ENCODE peak calls at places on chromosome 13, in six cellular contexts. Z is CD8-positive, alpha-beta memory T cell; J is CD4-positive, alpha-beta memory T cell; S is colonic mucosa; W is psoas muscle; P is neural progenitor cell. B is an unnamed sample. For H3K36me3, the result is how much of the 10 kb centered on the place peaks cover.

GRCh38 chr13:27922974-27923612 is 3.3 kb downstream of the PDX1 start:
- DNase-seq in S (no peak), J (no peak), W (no peak), Z (no peak), P (no peak), B (no peak)

GRCh38 chr13:27830010-27830409 is 37.7 kb downstream of the GSX1 start:
- DNase-seq in S (peak), J (peak), W (peak), Z (peak), P (peak), B (peak)

GRCh38 chr13:44300895-44301638 is 72.6 kb upstream of the SERP2 start:
- DNase-seq in J (no peak), W (peak), P (no peak), S (no peak), Z (no peak), B (no peak)

GRCh38 chr13:84607614-84608013 is 725.3 kb upstream of the SLITRK1 start:
- DNase-seq in S (no peak), W (peak), J (no peak), Z (no peak), P (no peak), B (no peak)

GRCh38 chr13:86269511-86269910 is 470.3 kb upstream of the SLITRK6 start:
- DNase-seq in Z (no peak), P (no peak), J (no peak), W (no peak), S (no peak), B (no peak)

GRCh38 chr13:112066624-112067004 is 335 bp upstream of the SOX1 start:
- DNase-seq in S (peak), P (peak), W (peak), Z (no peak), J (peak), B (peak)

GRCh38 chr13:30473675-30474074 is 7.9 kb upstream of the HMGB1 start:
- DNase-seq in J (no peak), P (no peak), W (no peak), Z (no peak), S (no peak), B (no peak)

GRCh38 chr13:51333421-51333820 is 6.1 kb upstream of the SERPINE3 start:
- DNase-seq in Z (no peak), S (no peak), J (no peak), W (no peak), P (no peak), B (no peak)

GRCh38 chr13:38395505-38395803 is 45.8 kb downstream of the UFM1 start:
- DNase-seq in P (no peak), Z (no peak), W (no peak), J (no peak), S (no peak), B (no peak)

GRCh38 chr13:51726446-51727185 is 77.3 kb downstream of the DHRS12 start:
- DNase-seq in S (no peak), P (no peak), Z (no peak), J (no peak), W (no peak), B (no peak)

GRCh38 chr13:52097197-52097596 is 31.7 kb downstream of the NEK5 start:
- DNase-seq in P (no peak), W (no peak), S (no peak), J (no peak), Z (no peak), B (no peak)

GRCh38 chr13:33099860-33100259 is 83.6 kb downstream of the KL start:
- DNase-seq in P (peak), W (no peak), Z (no peak), S (no peak), J (no peak), B (no peak)

GRCh38 chr13:50584856-50585580 is 258.5 kb downstream of the DLEU7 start:
- DNase-seq in P (peak), J (no peak), W (no peak), Z (no peak), S (no peak), B (no peak)

GRCh38 chr13:43153436-43154082 is 130.2 kb downstream of the DNAJC15 start:
- DNase-seq in S (no peak), W (no peak), J (no peak), Z (no peak), P (no peak), B (no peak)

GRCh38 chr13:78137404-78138142 is 218.9 kb upstream of the EDNRB start:
- DNase-seq in P (peak), J (peak), S (no peak), Z (no peak), W (no peak), B (peak)

GRCh38 chr13:45289936-45290563 is 50.9 kb downstream of the TPT1 start:
- DNase-seq in S (no peak), P (no peak), J (no peak), W (no peak), Z (no peak), B (no peak)

GRCh38 chr13:74070065-74070464 is 64.1 kb downstream of the KLF12 start:
- DNase-seq in Z (no peak), W (no peak), J (peak), P (no peak), S (no peak), B (no peak)

GRCh38 chr13:75705395-75705794 is 69.3 kb downstream of the LMO7 start:
- DNase-seq in S (no peak), Z (no peak), W (no peak), P (no peak), J (no peak), B (no peak)

GRCh38 chr13:29924482-29924884 is 74.1 kb upstream of the UBL3 start:
- DNase-seq in Z (no peak), J (no peak), W (no peak), S (no peak), P (no peak), B (no peak)

GRCh38 chr13:27125357-27126282 is 46.0 kb downstream of the USP12 start:
- DNase-seq in Z (no peak), W (no peak), J (no peak), S (no peak), P (no peak), B (no peak)

GRCh38 chr13:103009061-103009840 is 57.0 kb downstream of the SLC10A2 start:
- DNase-seq in P (no peak), Z (no peak), W (no peak), J (no peak), S (no peak), B (no peak)

GRCh38 chr13:50991624-50992610 is 82.3 kb downstream of the RNASEH2B start:
- DNase-seq in W (no peak), Z (no peak), S (no peak), P (no peak), J (peak), B (peak)

GRCh38 chr13:77985866-77986636 is 67.4 kb upstream of the EDNRB start:
- DNase-seq in S (no peak), J (no peak), Z (no peak), W (no peak), P (no peak), B (no peak)

GRCh38 chr13:110062077-110062776 is 244.7 kb downstream of the COL4A1 start:
- DNase-seq in W (peak), J (no peak), Z (no peak), S (no peak), P (no peak), B (no peak)

GRCh38 chr13:112079696-112080095 is 12.7 kb downstream of the SOX1 start:
- DNase-seq in P (no peak), W (no peak), S (no peak), Z (no peak), J (no peak), B (no peak)

GRCh38 chr13:85500716-85501256 is 298.4 kb downstream of the SLITRK6 start:
- DNase-seq in Z (no peak), S (no peak), J (no peak), P (no peak), W (no peak), B (no peak)

GRCh38 chr13:29480893-29481525 is 114.5 kb downstream of the SLC7A1 start:
- DNase-seq in W (no peak), Z (no peak), J (no peak), S (no peak), P (no peak), B (no peak)

GRCh38 chr13:79349011-79349410 is 57.0 kb downstream of the RBM26 start:
- DNase-seq in Z (no peak), J (no peak), P (no peak), S (no peak), W (no peak), B (no peak)

GRCh38 chr13:77330009-77330471 is 3.1 kb upstream of the MYCBP2 start:
- DNase-seq in W (no peak), Z (no peak), P (no peak), J (no peak), S (no peak), B (no peak)

GRCh38 chr13:106919638-106920037 is 351.7 kb upstream of the ARGLU1 start:
- DNase-seq in Z (no peak), W (peak), P (peak), J (no peak), S (no peak), B (no peak)

GRCh38 chr13:42812311-42812710 is 30.9 kb downstream of the FAM216B start:
- DNase-seq in J (no peak), S (no peak), P (no peak), W (no peak), Z (no peak), B (no peak)

GRCh38 chr13:79525458-79525857 is 44.5 kb downstream of the NDFIP2 start:
- DNase-seq in J (no peak), S (no peak), P (no peak), Z (no peak), W (no peak), B (no peak)

DNA sequence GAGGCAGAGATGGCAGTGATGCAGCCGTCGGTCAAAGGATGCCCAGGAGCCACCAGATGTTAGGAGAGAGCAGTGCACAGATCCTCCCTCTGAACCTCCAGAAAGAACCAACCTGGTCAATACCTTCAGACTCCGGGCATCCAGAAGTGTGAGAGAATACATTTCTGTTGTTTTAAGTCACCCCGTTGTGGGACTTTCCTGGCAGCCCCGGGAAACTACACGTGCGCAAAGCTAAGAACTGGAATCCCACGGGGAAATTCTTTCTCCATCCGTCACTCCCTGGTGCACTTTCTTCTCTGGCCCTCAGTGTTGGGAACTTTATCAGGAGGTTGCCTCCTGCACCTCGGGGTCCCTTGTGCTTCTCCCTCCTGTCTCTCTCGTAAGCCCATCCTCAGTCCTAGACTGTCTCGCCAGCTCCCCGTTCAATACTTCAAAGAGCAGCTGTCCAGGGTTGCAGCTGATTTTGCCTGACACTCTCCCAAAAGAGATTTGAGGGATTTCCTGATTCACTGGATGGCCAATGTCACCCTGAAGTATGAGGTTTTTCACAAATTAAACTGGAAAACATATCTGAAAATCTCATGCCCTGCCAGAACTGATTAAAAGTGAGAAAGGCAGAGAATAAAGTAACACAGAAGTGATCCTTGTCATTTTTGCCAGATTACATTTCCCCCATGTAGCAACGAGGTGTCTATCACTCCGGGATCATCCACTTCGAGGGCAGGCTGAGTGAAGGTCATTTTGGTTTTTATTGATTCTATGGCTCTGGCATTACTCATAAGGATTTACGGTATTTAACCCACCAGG is 136.8 kb downstream of the DCT start:
- DNase-seq in J (no peak), S (no peak), W (no peak), P (no peak), Z (no peak), B (no peak)
- H3K27ac ChIP-seq in J (no peak), S (peak), W (no peak), P (no peak), Z (no peak), B (no peak)

DNA sequence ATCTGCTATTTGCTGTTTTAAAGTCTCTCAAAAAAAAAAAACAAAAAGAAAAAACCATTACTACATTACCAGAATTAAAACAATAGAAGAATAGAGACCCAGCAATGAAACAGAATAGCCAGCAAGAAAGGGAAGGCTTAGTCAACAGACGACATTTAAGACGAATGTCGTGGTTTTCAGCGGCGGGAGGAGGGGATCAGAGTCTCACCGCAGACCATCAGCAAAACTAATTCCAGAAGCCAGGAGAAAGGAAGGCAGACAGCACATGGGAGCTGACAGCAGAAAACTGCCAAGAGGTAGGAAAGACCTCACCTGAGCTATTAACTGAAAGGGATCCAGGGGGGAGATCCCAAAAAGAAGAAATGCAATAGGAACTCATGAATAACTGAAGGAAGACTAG is 128.9 kb downstream of the RNF17 start:
- DNase-seq in W (no peak), P (no peak), J (no peak), S (no peak), Z (no peak), B (no peak)
- H3K36me3 ChIP-seq in W (under half), P (under half), J (under half), S (under half), Z (under half), B (under half)

GRCh38 chr13:113451951-113452421 is 1.3 kb downstream of the ADPRHL1 start:
- DNase-seq in S (no peak), W (peak), Z (no peak), J (no peak), P (no peak), B (no peak)

GRCh38 chr13:113447596-113447995 is 5.7 kb downstream of the ADPRHL1 start:
- DNase-seq in Z (no peak), P (no peak), J (no peak), W (no peak), S (no peak), B (no peak)

GRCh38 chr13:113448545-113448884 is 4.8 kb downstream of the ADPRHL1 start:
- DNase-seq in W (peak), Z (no peak), P (no peak), S (peak), J (no peak), B (no peak)

GRCh38 chr13:113448885-113449692 is 4.2 kb downstream of the ADPRHL1 start:
- DNase-seq in S (peak), Z (peak), P (no peak), J (peak), W (peak), B (no peak)

DNA sequence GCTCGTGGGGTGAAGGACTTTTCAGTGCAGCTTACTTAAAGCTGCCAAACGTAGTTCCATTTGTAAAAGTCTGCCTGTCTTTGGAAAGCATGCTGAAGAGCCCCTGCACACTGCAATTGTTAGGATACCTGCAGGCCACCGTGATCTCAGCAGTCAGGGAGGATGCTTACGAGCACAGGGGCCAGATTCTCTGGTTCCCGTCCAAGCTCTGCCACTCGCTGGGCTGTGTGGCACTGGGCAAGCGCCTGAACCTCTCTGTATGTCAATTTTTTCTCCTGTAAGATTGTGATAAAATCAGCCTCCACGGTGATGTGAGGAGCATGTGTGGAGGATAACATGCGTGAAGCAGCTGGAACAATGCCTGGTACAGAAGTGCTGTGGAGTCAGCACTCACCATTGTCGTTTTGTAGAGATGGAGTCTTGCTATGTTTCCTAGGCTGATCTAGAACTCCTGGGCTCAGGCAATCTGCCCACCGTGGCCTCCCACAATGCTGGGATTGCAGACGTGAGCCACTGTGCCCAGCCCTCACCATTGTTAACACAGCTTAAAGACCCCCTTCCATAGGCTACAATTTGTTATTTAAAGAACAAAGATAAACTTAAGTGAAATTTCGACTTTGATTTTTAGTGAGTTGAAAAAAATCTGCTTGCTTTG is 3.5 kb downstream of the ADPRHL1 start:
- DNase-seq in S (no peak), Z (no peak), W (no peak), J (no peak), P (no peak), B (no peak)
- H3K4me3 ChIP-seq in S (peak), Z (no peak), W (peak), J (no peak), P (no peak), B (no peak)

GRCh38 chr13:92951273-92951820 is 275.3 kb upstream of the GPC6 start:
- DNase-seq in W (no peak), J (no peak), P (no peak), Z (no peak), S (no peak), B (no peak)
- H3K27ac ChIP-seq in W (no peak), J (no peak), P (no peak), Z (no peak), S (no peak), B (no peak)

DNA sequence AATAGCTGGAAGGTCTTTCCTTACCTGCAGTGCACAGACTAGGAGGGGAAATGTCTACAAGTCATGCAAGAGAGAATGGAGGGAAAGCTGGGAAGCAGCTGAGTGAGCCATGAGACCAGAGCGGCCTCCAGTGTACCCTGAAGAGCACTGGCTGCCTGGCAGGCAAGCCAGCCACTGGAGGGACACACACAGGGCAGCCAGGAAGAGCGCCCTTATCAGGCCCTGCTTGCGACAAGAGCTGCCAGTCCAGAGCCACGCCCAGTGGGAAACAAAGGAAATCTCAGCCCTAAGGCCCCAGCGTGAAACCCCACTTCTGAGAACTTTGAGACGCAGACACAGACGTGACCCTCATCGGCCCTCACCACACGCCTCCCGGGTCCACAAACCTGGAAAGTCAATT is 105.0 kb downstream of the STK24 start:
- DNase-seq in W (no peak), Z (no peak), S (no peak), J (no peak), P (no peak), B (no peak)
- H3K36me3 ChIP-seq in W (under half), Z (under half), S (under half), J (half or more), P (under half), B (under half)

GRCh38 chr13:99969934-99970760 is 1.4 kb downstream of the ZIC5 start:
- DNase-seq in S (peak), J (peak), W (no peak), Z (no peak), P (peak), B (no peak)

GRCh38 chr13:99967884-99968520 is 3.6 kb downstream of the ZIC5 start:
- DNase-seq in W (no peak), J (peak), P (peak), Z (no peak), S (no peak), B (no peak)

GRCh38 chr13:99969368-99969933 is 2.1 kb downstream of the ZIC5 start:
- DNase-seq in Z (no peak), S (peak), W (no peak), P (peak), J (no peak), B (no peak)

GRCh38 chr13:99967498-99967883 is 4.1 kb downstream of the ZIC5 start:
- DNase-seq in S (no peak), W (no peak), P (peak), Z (no peak), J (no peak), B (no peak)

DNA sequence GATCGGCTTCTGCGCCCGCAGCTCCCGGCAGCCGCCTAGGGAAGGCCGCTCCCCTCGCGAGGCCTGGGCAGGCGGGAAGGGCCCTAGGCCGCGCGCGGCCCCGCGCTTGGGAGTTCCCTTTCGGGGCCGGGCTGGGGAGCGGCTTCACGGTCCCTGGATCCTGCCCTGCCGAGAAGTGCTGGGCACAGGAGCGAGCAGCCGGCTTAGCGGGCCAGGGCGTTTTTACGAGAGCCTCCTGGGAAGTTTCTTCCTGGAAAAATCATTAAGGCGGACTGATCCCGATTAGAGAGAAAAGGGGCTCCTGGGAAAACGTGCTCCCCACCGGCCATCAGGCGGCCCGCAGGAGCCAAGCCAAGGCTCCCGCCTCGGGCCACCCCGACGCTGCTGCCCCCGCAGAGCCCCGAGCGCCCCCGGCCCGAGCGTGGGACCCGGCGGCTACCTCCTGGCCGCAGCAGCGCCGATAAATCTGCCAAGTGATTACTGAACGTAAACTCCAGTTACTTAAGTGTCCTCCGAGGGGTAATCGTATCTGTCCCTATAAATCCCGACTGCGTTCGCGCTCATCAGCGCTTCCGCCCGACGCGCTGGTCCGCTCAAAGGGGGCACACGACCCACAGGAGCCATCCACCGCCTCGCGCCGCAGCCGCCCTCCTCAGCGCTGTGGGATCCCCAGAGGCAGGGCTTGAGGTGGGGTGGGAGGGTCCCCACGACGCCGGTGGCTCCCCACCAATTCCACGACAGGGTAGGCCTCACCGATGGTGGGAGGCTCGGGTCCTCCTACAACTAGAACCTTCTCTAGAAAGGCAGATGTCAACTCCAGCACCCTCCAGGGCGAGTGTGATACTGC is 2.8 kb downstream of the ZIC5 start:
- DNase-seq in J (peak), Z (no peak), S (peak), W (no peak), P (peak), B (no peak)
- H3K4me3 ChIP-seq in J (no peak), Z (no peak), S (peak), W (peak), P (peak), B (no peak)

B was measured in naive thymus-derived CD4-positive, alpha-beta T cell.